ENCODE peak calls at places on chromosomes 5 and 9, in eight cellular contexts. One of them, this sample, is unnamed.

GRCh38 chr9:131885144-131885609 is 145.3 kb upstream of the RAPGEF1 start:
- DNase-seq in T-cell: no peak
- DNase-seq in stimulated activated CD4-positive, alpha-beta T cell treated with anti-CD3 and anti-CD28 coated beads, Interleukin-12 subunit alpha, Interleukin-12 subunit beta, amount 100 ng/mL, for 48 hours: no peak
- DNase-seq in HCT116: no peak
- DNase-seq in stimulated activated CD8-positive, alpha-beta memory T cell treated with anti-CD3 and anti-CD28 coated beads, Interleukin-4, amount 100 ng/mL, for 24 hours: no peak
- DNase-seq in AG08396: no peak
- DNase-seq in astrocyte of the spinal cord: no peak
- DNase-seq in mesenchymal stem cell: no peak
- DNase-seq in this sample: no peak

GRCh38 chr9:128628471-128629048 is 28.1 kb downstream of the DYNC2I2 start:
- DNase-seq in T-cell: no peak
- DNase-seq in stimulated activated CD4-positive, alpha-beta T cell treated with anti-CD3 and anti-CD28 coated beads, Interleukin-12 subunit alpha, Interleukin-12 subunit beta, amount 100 ng/mL, for 48 hours: no peak
- DNase-seq in HCT116: no peak
- DNase-seq in stimulated activated CD8-positive, alpha-beta memory T cell treated with anti-CD3 and anti-CD28 coated beads, Interleukin-4, amount 100 ng/mL, for 24 hours: no peak
- DNase-seq in AG08396: no peak
- DNase-seq in astrocyte of the spinal cord: no peak
- DNase-seq in mesenchymal stem cell: no peak
- DNase-seq in this sample: no peak

GRCh38 chr9:88312517-88313103 is 75.6 kb upstream of the SPIN1 start:
- DNase-seq in T-cell: no peak
- DNase-seq in stimulated activated CD4-positive, alpha-beta T cell treated with anti-CD3 and anti-CD28 coated beads, Interleukin-12 subunit alpha, Interleukin-12 subunit beta, amount 100 ng/mL, for 48 hours: no peak
- DNase-seq in HCT116: no peak
- DNase-seq in stimulated activated CD8-positive, alpha-beta memory T cell treated with anti-CD3 and anti-CD28 coated beads, Interleukin-4, amount 100 ng/mL, for 24 hours: no peak
- DNase-seq in AG08396: no peak
- DNase-seq in astrocyte of the spinal cord: no peak
- DNase-seq in mesenchymal stem cell: no peak
- DNase-seq in this sample: no peak

GRCh38 chr5:115850771-115851416 is 9.2 kb downstream of the AP3S1 start:
- DNase-seq in T-cell: no peak
- DNase-seq in stimulated activated CD4-positive, alpha-beta T cell treated with anti-CD3 and anti-CD28 coated beads, Interleukin-12 subunit alpha, Interleukin-12 subunit beta, amount 100 ng/mL, for 48 hours: no peak
- DNase-seq in HCT116: no peak
- DNase-seq in stimulated activated CD8-positive, alpha-beta memory T cell treated with anti-CD3 and anti-CD28 coated beads, Interleukin-4, amount 100 ng/mL, for 24 hours: no peak
- DNase-seq in AG08396: no peak
- DNase-seq in astrocyte of the spinal cord: peak; percentile 25
- DNase-seq in mesenchymal stem cell: peak; percentile 25
- DNase-seq in this sample: no peak

GRCh38 chr5:17445185-17445584 is 52.8 kb upstream of the TAF11L2 start:
- DNase-seq in T-cell: no peak
- DNase-seq in stimulated activated CD4-positive, alpha-beta T cell treated with anti-CD3 and anti-CD28 coated beads, Interleukin-12 subunit alpha, Interleukin-12 subunit beta, amount 100 ng/mL, for 48 hours: no peak
- DNase-seq in HCT116: no peak
- DNase-seq in stimulated activated CD8-positive, alpha-beta memory T cell treated with anti-CD3 and anti-CD28 coated beads, Interleukin-4, amount 100 ng/mL, for 24 hours: no peak
- DNase-seq in AG08396: no peak
- DNase-seq in astrocyte of the spinal cord: no peak
- DNase-seq in mesenchymal stem cell: no peak
- DNase-seq in this sample: no peak

GRCh38 chr5:143355710-143356109 is 47.8 kb downstream of the NR3C1 start:
- DNase-seq in T-cell: peak; percentile 58
- DNase-seq in stimulated activated CD4-positive, alpha-beta T cell treated with anti-CD3 and anti-CD28 coated beads, Interleukin-12 subunit alpha, Interleukin-12 subunit beta, amount 100 ng/mL, for 48 hours: peak; percentile 31
- DNase-seq in HCT116: peak; percentile 84
- DNase-seq in stimulated activated CD8-positive, alpha-beta memory T cell treated with anti-CD3 and anti-CD28 coated beads, Interleukin-4, amount 100 ng/mL, for 24 hours: peak; percentile 14
- DNase-seq in AG08396: peak; percentile 73
- DNase-seq in astrocyte of the spinal cord: peak; percentile 90
- DNase-seq in mesenchymal stem cell: peak; percentile 93
- DNase-seq in this sample: peak; percentile 91

GRCh38 chr9:21569721-21570120 is 87.6 kb upstream of the IFNE start:
- DNase-seq in T-cell: no peak
- DNase-seq in stimulated activated CD4-positive, alpha-beta T cell treated with anti-CD3 and anti-CD28 coated beads, Interleukin-12 subunit alpha, Interleukin-12 subunit beta, amount 100 ng/mL, for 48 hours: no peak
- DNase-seq in HCT116: no peak
- DNase-seq in stimulated activated CD8-positive, alpha-beta memory T cell treated with anti-CD3 and anti-CD28 coated beads, Interleukin-4, amount 100 ng/mL, for 24 hours: no peak
- DNase-seq in AG08396: no peak
- DNase-seq in astrocyte of the spinal cord: no peak
- DNase-seq in mesenchymal stem cell: no peak
- DNase-seq in this sample: no peak

GRCh38 chr5:160423025-160423554 is 1.4 kb downstream of the PTTG1 start:
- DNase-seq in T-cell: no peak
- DNase-seq in stimulated activated CD4-positive, alpha-beta T cell treated with anti-CD3 and anti-CD28 coated beads, Interleukin-12 subunit alpha, Interleukin-12 subunit beta, amount 100 ng/mL, for 48 hours: no peak
- DNase-seq in HCT116: no peak
- DNase-seq in stimulated activated CD8-positive, alpha-beta memory T cell treated with anti-CD3 and anti-CD28 coated beads, Interleukin-4, amount 100 ng/mL, for 24 hours: no peak
- DNase-seq in AG08396: no peak
- DNase-seq in astrocyte of the spinal cord: no peak
- DNase-seq in mesenchymal stem cell: no peak
- DNase-seq in this sample: no peak

GRCh38 chr9:93110400-93110855 is 14.4 kb downstream of the CARD19 start:
- DNase-seq in T-cell: no peak
- DNase-seq in stimulated activated CD4-positive, alpha-beta T cell treated with anti-CD3 and anti-CD28 coated beads, Interleukin-12 subunit alpha, Interleukin-12 subunit beta, amount 100 ng/mL, for 48 hours: no peak
- DNase-seq in HCT116: no peak
- DNase-seq in stimulated activated CD8-positive, alpha-beta memory T cell treated with anti-CD3 and anti-CD28 coated beads, Interleukin-4, amount 100 ng/mL, for 24 hours: no peak
- DNase-seq in AG08396: no peak
- DNase-seq in astrocyte of the spinal cord: no peak
- DNase-seq in mesenchymal stem cell: no peak
- DNase-seq in this sample: no peak

GRCh38 chr5:108950276-108950675 is 202.6 kb downstream of the FER start:
- DNase-seq in T-cell: no peak
- DNase-seq in stimulated activated CD4-positive, alpha-beta T cell treated with anti-CD3 and anti-CD28 coated beads, Interleukin-12 subunit alpha, Interleukin-12 subunit beta, amount 100 ng/mL, for 48 hours: no peak
- DNase-seq in HCT116: no peak
- DNase-seq in stimulated activated CD8-positive, alpha-beta memory T cell treated with anti-CD3 and anti-CD28 coated beads, Interleukin-4, amount 100 ng/mL, for 24 hours: no peak
- DNase-seq in AG08396: no peak
- DNase-seq in astrocyte of the spinal cord: no peak
- DNase-seq in mesenchymal stem cell: no peak
- DNase-seq in this sample: no peak

GRCh38 chr5:154593091-154593490 is 115.1 kb upstream of the HAND1 start:
- DNase-seq in T-cell: no peak
- DNase-seq in stimulated activated CD4-positive, alpha-beta T cell treated with anti-CD3 and anti-CD28 coated beads, Interleukin-12 subunit alpha, Interleukin-12 subunit beta, amount 100 ng/mL, for 48 hours: no peak
- DNase-seq in HCT116: no peak
- DNase-seq in stimulated activated CD8-positive, alpha-beta memory T cell treated with anti-CD3 and anti-CD28 coated beads, Interleukin-4, amount 100 ng/mL, for 24 hours: no peak
- DNase-seq in AG08396: no peak
- DNase-seq in astrocyte of the spinal cord: peak; percentile 33
- DNase-seq in mesenchymal stem cell: peak; percentile 54
- DNase-seq in this sample: peak; percentile 35

This sample was measured in brain microvascular endothelial cell.